ENCODE peak calls at places on chromosomes 16 and 17, in four cellular contexts. O, I, U and A are unnamed samples. For H3K4me1, the result is how much of the 10 kb centered on the place peaks cover.

GRCh38 chr17:80569936-80570335 is 25.3 kb downstream of the RPTOR start:
- DNase-seq in I (no peak), U (no peak), O (no peak), A (no peak)

GRCh38 chr16:85473909-85474640 is 139.0 kb upstream of the GSE1 start:
- DNase-seq in U (peak), I (no peak), O (no peak), A (no peak)

GRCh38 chr16:75695708-75696107 is 5.6 kb downstream of the DUXB start:
- DNase-seq in I (no peak), U (no peak), O (no peak), A (no peak)

GRCh38 chr17:78819402-78819801 is 21.2 kb downstream of the USP36 start:
- DNase-seq in I (no peak), O (no peak), U (no peak), A (no peak)

GRCh38 chr16:84044108-84044488 is 1.5 kb upstream of the SLC38A8 start:
- DNase-seq in I (no peak), U (no peak), O (no peak), A (no peak)

GRCh38 chr17:1108810-1109605 is 70.8 kb downstream of the ABR start:
- DNase-seq in O (no peak), U (peak), I (peak), A (peak)

GRCh38 chr17:71899317-71899716 is 221.5 kb upstream of the SOX9 start:
- DNase-seq in O (no peak), U (no peak), I (no peak), A (no peak)

GRCh38 chr16:85611455-85612190 is 1.5 kb upstream of the GSE1 start:
- DNase-seq in O (peak), I (peak), U (peak), A (peak)

GRCh38 chr17:45334231-45334630 is 17.4 kb upstream of the MAP3K14 start:
- DNase-seq in I (peak), U (no peak), O (no peak), A (no peak)

GRCh38 chr17:38905375-38905774 is 20.0 kb upstream of the LASP1NB start:
- DNase-seq in I (no peak), U (no peak), O (no peak), A (no peak)

GRCh38 chr16:57803413-57803990 is 1.2 kb upstream of the KIFC3 start:
- DNase-seq in U (no peak), I (no peak), O (no peak), A (peak)

GRCh38 chr17:43020030-43020621 is 2.1 kb downstream of the VAT1 start:
- DNase-seq in O (no peak), U (no peak), I (no peak), A (peak)

GRCh38 chr16:82152641-82153094 is 17.4 kb downstream of the MPHOSPH6 start:
- DNase-seq in I (no peak), U (no peak), O (no peak), A (no peak)

GRCh38 chr16:24685539-24686432 is 43.7 kb upstream of the TNRC6A start:
- DNase-seq in I (peak), U (peak), O (peak), A (peak)

GRCh38 chr17:67992541-67993152 is 3.6 kb downstream of the C17orf58 start:
- DNase-seq in I (no peak), U (no peak), O (no peak), A (no peak)

GRCh38 chr17:13140750-13141149 is 122.9 kb upstream of the ELAC2 start:
- DNase-seq in U (no peak), O (no peak), I (no peak), A (no peak)

GRCh38 chr16:78529881-78530280 is 430.4 kb downstream of the WWOX start:
- DNase-seq in I (no peak), O (no peak), U (no peak), A (no peak)
- H3K4me1 ChIP-seq in I (under half), O (under half), U (under half), A (under half)

GRCh38 chr17:82830249-82830661 is 9.6 kb downstream of the ZNF750 start:
- DNase-seq in O (no peak), I (no peak), U (peak), A (peak)

GRCh38 chr17:82831818-82832200 is 8.0 kb downstream of the ZNF750 start:
- DNase-seq in I (no peak), U (no peak), O (no peak), A (no peak)

GRCh38 chr17:82832881-82833475 is 6.8 kb downstream of the ZNF750 start:
- DNase-seq in O (no peak), I (no peak), U (no peak), A (no peak)

GRCh38 chr17:82831041-82831817 is 8.6 kb downstream of the ZNF750 start:
- DNase-seq in I (no peak), O (no peak), U (no peak), A (no peak)

DNA sequence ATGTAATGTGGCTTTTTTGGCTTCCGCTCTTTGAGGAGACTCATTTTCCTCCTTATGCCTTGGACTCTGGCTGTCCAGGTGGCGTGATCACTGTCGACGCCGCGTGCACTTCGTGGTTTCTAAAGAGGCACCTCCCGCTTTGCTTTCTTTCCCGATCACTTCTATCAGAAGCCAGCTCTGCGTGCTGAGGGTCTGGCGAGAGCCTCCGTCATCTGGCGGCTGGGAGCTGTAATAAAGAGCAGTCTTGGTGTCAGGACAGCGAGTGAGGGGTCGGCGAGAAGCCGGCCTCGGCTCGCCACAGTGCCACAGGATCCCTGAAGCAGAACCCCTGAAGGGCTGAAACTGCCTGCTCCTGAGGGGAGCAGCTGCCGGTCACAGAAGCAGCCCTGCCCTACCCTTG is 7.4 kb downstream of the ZNF750 start:
- DNase-seq in I (no peak), U (no peak), O (no peak), A (no peak)
- H3K4me1 ChIP-seq in I (under half), U (under half), O (under half), A (under half)

GRCh38 chr17:49670641-49671040 is 7.3 kb downstream of the SPOP start:
- DNase-seq in U (no peak), I (no peak), O (no peak), A (no peak)
- H3K4me1 ChIP-seq in U (under half), I (under half), O (under half), A (under half)

DNA sequence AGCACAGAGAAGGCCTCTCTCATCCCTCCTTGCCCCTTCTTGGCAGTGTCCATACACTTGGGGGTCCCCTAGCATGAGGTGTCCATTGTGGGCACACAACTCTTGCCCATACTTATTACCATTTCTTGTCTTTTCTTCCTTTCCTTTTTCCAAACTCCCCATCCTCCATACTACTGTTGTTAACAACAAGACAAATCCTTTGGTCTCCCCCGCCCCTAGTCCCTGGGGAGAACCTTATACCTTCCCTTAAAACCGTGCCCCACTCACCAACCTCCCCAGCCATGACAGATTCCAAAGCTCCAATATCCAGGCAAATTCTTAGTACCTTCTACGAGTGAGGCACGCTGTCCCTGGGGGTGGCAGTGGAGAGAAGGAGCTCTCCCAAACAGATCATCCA is 82.9 kb downstream of the GAS7 start:
- DNase-seq in O (no peak), U (no peak), I (no peak), A (no peak)
- H3K4me1 ChIP-seq in O (under half), U (under half), I (under half), A (half or more)

GRCh38 chr17:40309031-40309937 is at the start of gene RARA:
- DNase-seq in I (no peak), O (peak), U (peak), A (peak)
- H3K4me1 ChIP-seq in I (half or more), O (half or more), U (under half), A (half or more)

DNA sequence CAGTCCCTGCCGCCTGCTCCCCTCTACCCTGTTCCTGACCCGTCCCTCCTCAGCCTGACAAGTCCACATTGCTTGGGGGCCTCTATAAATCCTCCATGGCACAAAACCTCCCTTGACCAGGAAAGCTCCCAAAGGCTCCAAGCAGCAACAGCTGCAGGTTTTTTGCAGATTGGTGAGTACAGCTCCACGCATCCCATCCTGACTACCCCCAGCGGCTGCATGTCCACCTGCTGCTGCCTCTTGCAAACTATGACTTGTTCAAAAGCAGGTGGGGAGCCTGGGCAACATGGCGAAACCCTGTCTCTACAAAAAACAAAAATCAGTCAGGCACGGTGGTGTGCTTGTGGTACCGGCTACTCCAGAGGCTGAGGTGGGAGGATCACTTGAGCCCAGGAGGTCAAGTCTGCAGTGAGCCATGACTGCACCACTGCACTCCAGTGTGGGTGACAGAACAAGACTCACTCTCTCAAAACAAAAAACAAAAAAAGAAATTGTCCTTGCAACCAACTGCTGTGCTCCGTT is 122.8 kb downstream of the ANKRD11 start:
- DNase-seq in O (no peak), U (no peak), I (no peak), A (no peak)
- H3K4me1 ChIP-seq in O (under half), U (under half), I (half or more), A (half or more)